ENCODE peak calls at places on chromosome 21, in seven cellular contexts. I is GM23338, S is fibroblast of lung, B is HepG2, N is PC-3, K is HCT116, H is PC-9. X is an unnamed sample.

GRCh38 chr21:32359719-32360260 is 33.0 kb downstream of the URB1 start:
- DNase-seq in I (no peak), S (no peak), N (peak), K (peak), H (no peak), B (peak), X (no peak)

GRCh38 chr21:44086636-44087425 is 20.4 kb upstream of the PWP2 start:
- DNase-seq in S (no peak), H (no peak), I (no peak), B (no peak), N (no peak), K (no peak), X (no peak)

GRCh38 chr21:36542312-36543101 is 62.6 kb upstream of the CLDN14 start:
- DNase-seq in K (no peak), I (peak), S (no peak), N (no peak), B (no peak), H (no peak), X (no peak)

GRCh38 chr21:37700641-37701202 is 215.5 kb downstream of the KCNJ6 start:
- DNase-seq in S (peak), N (peak), H (peak), I (peak), K (peak), B (peak), X (peak)

GRCh38 chr21:22881131-22881530 is 1882.9 kb downstream of the NCAM2 start:
- DNase-seq in H (no peak), K (no peak), S (no peak), N (no peak), I (peak), B (no peak), X (no peak)

GRCh38 chr21:43278766-43279577 is 110.2 kb downstream of the CRYAA start:
- DNase-seq in S (no peak), N (no peak), H (no peak), K (no peak), I (no peak), B (no peak), X (no peak)

GRCh38 chr21:25457411-25457810 is 149.9 kb downstream of the MRPL39 start:
- DNase-seq in I (no peak), N (peak), K (no peak), S (peak), B (no peak), H (no peak), X (no peak)

GRCh38 chr21:17340081-17340480 is 172.8 kb upstream of the CXADR start:
- DNase-seq in K (no peak), H (no peak), N (no peak), S (no peak), I (no peak), B (no peak), X (no peak)

GRCh38 chr21:30718239-30718909 is at the start of gene KRTAP21-3:
- DNase-seq in H (no peak), B (no peak), N (peak), S (no peak), K (peak), I (no peak), X (peak)

GRCh38 chr21:37636152-37636860 is 269.7 kb downstream of the DYRK1A start:
- DNase-seq in S (peak), B (no peak), I (no peak), N (peak), K (no peak), H (peak), X (no peak)

GRCh38 chr21:26966978-26967913 is at the start of gene ADAMTS5:
- DNase-seq in B (no peak), N (peak), K (no peak), S (peak), H (no peak), I (peak), X (no peak)

GRCh38 chr21:36092676-36093075 is 22.9 kb downstream of the CBR1 start:
- DNase-seq in I (no peak), B (no peak), S (no peak), H (no peak), N (no peak), K (no peak), X (no peak)

GRCh38 chr21:34971656-34972055 is 77.4 kb downstream of the RUNX1 start:
- DNase-seq in H (no peak), S (no peak), I (no peak), K (no peak), B (no peak), N (no peak), X (no peak)

GRCh38 chr21:43312751-43313169 is 114.2 kb downstream of the SIK1 start:
- DNase-seq in B (peak), N (no peak), K (no peak), I (peak), H (no peak), S (no peak), X (no peak)

GRCh38 chr21:29105218-29105617 is 25.2 kb upstream of the MAP3K7CL start:
- DNase-seq in H (no peak), K (no peak), S (no peak), N (peak), I (no peak), B (peak), X (peak)

GRCh38 chr21:46442938-46443337 is 15.8 kb upstream of the DIP2A start:
- DNase-seq in K (no peak), I (no peak), H (no peak), B (no peak), N (no peak), S (no peak), X (no peak)

GRCh38 chr21:17527240-17527639 is 14.4 kb downstream of the CXADR start:
- DNase-seq in I (no peak), K (no peak), H (peak), N (peak), S (peak), B (peak), X (no peak)

GRCh38 chr21:31447477-31447876 is 103.4 kb upstream of the TIAM1 start:
- DNase-seq in H (no peak), B (no peak), K (no peak), S (no peak), I (no peak), N (no peak), X (no peak)

GRCh38 chr21:44199448-44199847 is 41.3 kb downstream of the ICOSLG start:
- DNase-seq in S (no peak), N (peak), K (no peak), H (no peak), B (no peak), I (peak), X (no peak)

GRCh38 chr21:29075706-29076447 is 2.4 kb upstream of the CCT8 start:
- DNase-seq in K (peak), N (peak), I (no peak), S (no peak), B (no peak), H (no peak), X (peak)

GRCh38 chr21:35559128-35559831 is 501.0 kb downstream of the SETD4 start:
- DNase-seq in K (no peak), S (peak), I (no peak), N (no peak), B (no peak), H (no peak), X (no peak)

GRCh38 chr21:44304846-44305245 is 5.0 kb downstream of the PFKL start:
- DNase-seq in N (peak), I (peak), S (peak), K (no peak), H (no peak), B (peak), X (no peak)

GRCh38 chr21:31735518-31735992 is 3.6 kb upstream of the SCAF4 start:
- DNase-seq in H (no peak), K (no peak), I (no peak), B (no peak), N (no peak), S (no peak), X (no peak)

GRCh38 chr21:36910581-36911307 is 55.7 kb downstream of the HLCS start:
- DNase-seq in H (no peak), I (no peak), B (no peak), S (peak), K (no peak), N (peak), X (no peak)

DNA sequence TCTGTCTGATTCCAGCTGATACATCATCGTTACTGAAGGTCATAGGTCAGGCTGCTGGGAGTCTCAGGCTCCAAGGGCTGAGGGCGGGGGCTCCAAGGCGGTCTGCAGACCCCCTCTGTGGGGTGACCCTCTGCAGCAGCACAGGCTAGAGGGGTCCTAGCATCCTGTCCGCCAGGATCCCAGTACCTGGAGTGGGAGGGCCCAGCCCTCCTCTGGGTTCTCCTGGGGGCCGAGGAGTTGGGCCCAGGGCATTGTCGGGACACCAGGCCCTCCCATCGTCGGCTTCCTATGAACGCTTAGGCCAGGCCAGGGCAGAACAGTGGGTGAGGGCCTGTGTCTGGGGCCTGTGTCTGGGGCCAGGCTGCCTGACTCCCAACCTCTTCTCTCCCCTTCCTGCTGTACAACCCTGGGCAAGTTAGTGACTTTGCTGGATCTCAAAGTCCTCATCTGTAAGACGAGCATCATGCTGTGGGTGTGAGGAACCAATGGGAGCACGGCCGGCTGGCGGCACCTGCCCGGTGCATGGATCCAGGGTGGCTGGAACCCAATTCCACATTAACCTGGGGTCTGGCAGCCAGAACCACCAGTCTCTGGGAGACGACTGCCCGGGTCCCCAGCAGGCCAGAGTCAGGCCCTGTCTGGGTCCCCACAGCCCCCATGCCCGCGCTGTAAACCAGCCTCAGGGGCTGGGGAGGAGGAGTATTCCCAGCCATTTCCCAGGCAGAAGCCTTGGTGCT is 56.2 kb upstream of the COL18A1 start:
- DNase-seq in K (no peak), I (no peak), S (no peak), H (no peak), N (no peak), B (no peak), X (no peak)
- TF ChIP-seq EZH2 in K (no peak), I (no peak), S (no peak), H (no peak), N (no peak), B (no peak), X (no peak)

GRCh38 chr21:39132248-39132647 is 51.0 kb downstream of the PSMG1 start:
- DNase-seq in H (no peak), B (peak), N (no peak), I (no peak), S (peak), K (no peak), X (no peak)
- TF ChIP-seq CTCF in H (no peak), B (no peak), N (no peak), I (no peak), S (no peak), K (no peak), X (no peak)

DNA sequence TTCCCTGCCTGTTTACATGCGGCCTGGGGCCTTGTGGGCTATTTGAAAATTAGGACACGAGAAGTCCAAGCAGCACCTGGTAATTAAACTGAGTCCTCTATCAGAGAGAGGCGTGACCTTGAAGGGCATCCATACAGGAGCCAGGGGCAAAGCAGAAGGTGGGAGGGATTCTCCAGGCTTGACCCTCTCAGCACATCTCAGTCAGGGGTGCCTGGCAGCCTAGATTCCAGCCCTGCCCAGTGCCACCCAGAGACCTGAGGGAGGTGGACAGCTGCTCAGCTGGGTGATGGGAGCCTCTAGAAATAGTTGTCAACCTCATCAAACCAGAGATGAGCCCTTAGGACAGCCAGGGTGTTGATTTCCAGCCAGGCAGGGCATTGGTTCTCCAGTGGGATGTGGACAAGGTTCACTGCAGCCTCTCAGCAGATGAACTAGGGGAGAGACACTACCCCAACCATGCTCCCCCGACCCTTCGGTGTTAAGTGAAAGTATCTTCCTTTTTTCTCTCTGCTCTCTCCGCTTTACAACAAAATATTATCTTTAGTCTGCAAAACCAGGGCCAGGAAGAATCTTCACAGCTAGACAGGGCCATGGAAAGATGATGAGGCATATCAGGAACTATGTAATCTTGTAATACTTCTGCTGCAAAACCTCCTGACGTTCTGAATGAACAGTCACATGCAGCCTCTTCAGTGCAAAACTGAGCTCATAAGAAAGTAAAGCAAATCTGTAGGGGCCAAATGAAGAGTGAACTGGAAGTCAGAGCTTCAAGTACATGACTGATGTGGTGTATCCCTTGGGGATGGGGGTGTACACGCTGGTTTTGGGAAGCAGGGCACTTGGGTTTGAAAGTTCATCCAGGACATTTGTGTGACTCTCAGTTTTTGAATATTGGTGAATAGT is 35.9 kb upstream of the ATP5PO start:
- DNase-seq in I (no peak), N (no peak), S (no peak), H (no peak), K (no peak), B (no peak), X (no peak)
- H2AFZ ChIP-seq in I (no peak), N (no peak), S (peak), H (no peak), K (no peak), B (no peak), X (no peak)

GRCh38 chr21:41357546-41357945 is 4.3 kb upstream of the MX2 start:
- DNase-seq in S (no peak), N (no peak), K (no peak), H (no peak), B (no peak), I (no peak), X (no peak)

GRCh38 chr21:41361053-41361785 is 608 bp upstream of the MX2 start:
- DNase-seq in H (no peak), S (no peak), N (no peak), K (no peak), I (no peak), B (peak), X (no peak)

GRCh38 chr21:41359289-41359688 is 2.5 kb upstream of the MX2 start:
- DNase-seq in K (no peak), N (no peak), I (peak), H (no peak), S (no peak), B (no peak), X (no peak)

GRCh38 chr21:41360072-41360821 is 1.6 kb upstream of the MX2 start:
- DNase-seq in S (peak), K (no peak), N (peak), H (no peak), B (peak), I (peak), X (no peak)

DNA sequence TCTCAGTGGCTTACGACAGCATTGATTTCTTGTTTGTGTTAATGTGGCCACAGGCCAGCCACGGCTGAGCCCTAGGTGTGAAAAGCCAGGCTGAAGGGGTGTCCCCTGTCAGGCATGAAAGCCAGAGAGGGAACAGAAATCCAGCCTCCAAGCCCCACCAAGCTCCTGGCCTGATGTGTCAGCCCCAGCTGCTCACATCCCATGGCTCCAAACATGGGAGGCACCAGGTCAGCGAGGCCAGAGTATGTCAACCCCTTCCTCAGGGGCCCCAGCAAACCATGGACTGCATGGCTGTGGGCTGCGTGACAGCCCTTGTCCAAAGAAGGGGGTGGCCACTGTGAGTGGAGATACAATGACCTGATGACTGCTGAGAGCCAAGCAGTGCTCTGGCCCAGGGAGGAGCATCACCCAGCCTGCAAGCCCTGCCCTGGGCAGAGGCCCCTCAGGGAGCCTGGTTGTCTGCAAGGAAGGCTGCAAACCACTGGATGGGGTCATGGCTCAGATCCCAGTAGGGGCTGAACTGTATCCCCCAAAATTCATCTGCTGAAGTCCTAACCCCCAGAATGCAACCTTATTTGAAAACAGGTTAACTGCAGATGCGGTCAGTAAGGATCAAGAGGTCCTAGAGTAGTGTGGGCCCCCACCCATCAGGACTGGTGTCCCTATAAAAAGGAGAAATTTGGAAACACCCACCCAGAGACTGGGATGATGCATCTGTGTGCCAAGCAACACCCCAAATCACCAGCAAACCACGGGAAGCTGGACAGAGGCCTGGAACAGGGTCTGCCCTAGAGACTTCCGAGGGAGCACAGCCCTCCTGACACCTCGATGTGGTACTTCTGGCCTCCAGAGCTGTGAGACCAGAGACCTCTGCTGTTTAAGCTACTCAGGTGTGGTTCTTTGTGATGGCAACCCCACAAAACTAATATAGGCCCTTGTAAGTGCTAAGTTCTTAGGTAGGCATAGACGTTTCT is 3.3 kb upstream of the MX2 start:
- DNase-seq in I (no peak), K (no peak), S (no peak), N (no peak), H (no peak), B (no peak), X (no peak)
- TF ChIP-seq EZH2 in I (no peak), K (no peak), S (no peak), N (no peak), H (no peak), B (no peak), X (no peak)

X was measured in keratinocyte.